ENCODE peak calls at places on chromosome 16, in ten cellular contexts. N is ecto neural progenitor cell; Y is EL; D is neural progenitor cell; B is activated naive CD4-positive, alpha-beta T cell; M is GM19239; Z is HEK293T; H is breast epithelium; U is AML-193; G is uterus. Q is an unnamed sample.

GRCh38 chr16:77190190-77190477 is 856 bp upstream of the MON1B start:
- DNase-seq in N (no peak), Y (no peak), D (no peak), B (no peak), M (no peak), Z (no peak), H (no peak), U (no peak), G (no peak), Q (no peak)

GRCh38 chr16:86773339-86773715 is 195.0 kb downstream of the FOXL1 start:
- DNase-seq in N (no peak), Y (no peak), D (no peak), B (no peak), M (no peak), Z (no peak), H (no peak), U (no peak), G (no peak), Q (no peak)

GRCh38 chr16:10728035-10728462 is 15.6 kb upstream of the NUBP1 start:
- DNase-seq in N (no peak), Y (no peak), D (no peak), B (no peak), M (no peak), Z (no peak), H (no peak), U (no peak), G (no peak), Q (no peak)

GRCh38 chr16:79264237-79265104 is 336.1 kb downstream of the MAF start:
- DNase-seq in N (no peak), Y (no peak), D (no peak), B (no peak), M (no peak), Z (no peak), H (no peak), U (no peak), G (no peak), Q (no peak)

GRCh38 chr16:46748775-46749705 is 896 bp upstream of the MYLK3 start:
- DNase-seq in N (no peak), Y (no peak), D (no peak), B (no peak), M (no peak), Z (no peak), H (no peak), U (no peak), G (no peak), Q (peak; percentile 92)

GRCh38 chr16:852451-853185 is 52.1 kb upstream of the GNG13 start:
- DNase-seq in N (no peak), Y (no peak), D (no peak), B (no peak), M (no peak), Z (no peak), H (no peak), U (no peak), G (no peak), Q (no peak)

GRCh38 chr16:85173077-85173980 is 61.1 kb upstream of the CIBAR2 start:
- DNase-seq in N (no peak), Y (peak; percentile 88), D (peak; percentile 31), B (no peak), M (no peak), Z (no peak), H (no peak), U (no peak), G (no peak), Q (no peak)

GRCh38 chr16:8096211-8096610 is 494.1 kb downstream of the TMEM114 start:
- DNase-seq in N (no peak), Y (no peak), D (no peak), B (no peak), M (no peak), Z (no peak), H (no peak), U (no peak), G (no peak), Q (no peak)

GRCh38 chr16:71792176-71792575 is 16.5 kb downstream of the AP1G1 start:
- DNase-seq in N (no peak), Y (no peak), D (no peak), B (no peak), M (no peak), Z (no peak), H (no peak), U (no peak), G (no peak), Q (no peak)

GRCh38 chr16:57742543-57742942 is 7.0 kb downstream of the KATNB1 start:
- DNase-seq in N (no peak), Y (no peak), D (no peak), B (no peak), M (no peak), Z (no peak), H (no peak), U (no peak), G (no peak), Q (no peak)

GRCh38 chr16:28538733-28539596 is at the start of gene NUPR1:
- DNase-seq in N (no peak), Y (peak; percentile 95), D (no peak), B (no peak), M (no peak), Z (peak; percentile 23), H (peak; percentile 99), U (no peak), G (peak; percentile 99), Q (peak; percentile 99)

GRCh38 chr16:89707695-89708094 is 6.2 kb upstream of the SPATA2L start:
- DNase-seq in N (no peak), Y (no peak), D (no peak), B (no peak), M (no peak), Z (no peak), H (no peak), U (no peak), G (no peak), Q (no peak)

GRCh38 chr16:50485232-50485631 is 63.0 kb upstream of the NKD1 start:
- DNase-seq in N (no peak), Y (no peak), D (no peak), B (no peak), M (no peak), Z (no peak), H (no peak), U (no peak), G (no peak), Q (no peak)

GRCh38 chr16:65274576-65274975 is 152.7 kb upstream of the CDH11 start:
- DNase-seq in N (no peak), Y (no peak), D (no peak), B (no peak), M (no peak), Z (no peak), H (no peak), U (no peak), G (no peak), Q (no peak)

GRCh38 chr16:69064164-69064563 is 41.3 kb upstream of the HAS3 start:
- DNase-seq in N (no peak), Y (peak; percentile 86), D (no peak), B (no peak), M (no peak), Z (no peak), H (no peak), U (no peak), G (no peak), Q (peak; percentile 28)

GRCh38 chr16:48862087-48862532 is 252.1 kb upstream of the N4BP1 start:
- DNase-seq in N (no peak), Y (peak; percentile 72), D (peak; percentile 23), B (no peak), M (no peak), Z (no peak), H (no peak), U (no peak), G (peak; percentile 36), Q (no peak)

GRCh38 chr16:56424791-56425438 is 430 bp downstream of the AMFR start:
- DNase-seq in N (peak; percentile 75), Y (peak; percentile 33), D (no peak), B (no peak), M (no peak), Z (peak; percentile 37), H (no peak), U (no peak), G (peak; percentile 36), Q (no peak)

GRCh38 chr16:85126731-85127662 is 14.7 kb upstream of the CIBAR2 start:
- DNase-seq in N (peak; percentile 70), Y (peak; percentile 76), D (peak; percentile 69), B (no peak), M (no peak), Z (peak; percentile 47), H (peak; percentile 68), U (no peak), G (peak; percentile 72), Q (peak; percentile 89)

GRCh38 chr16:1681032-1681431 is 3.0 kb downstream of the JPT2 start:
- DNase-seq in N (no peak), Y (no peak), D (peak; percentile 91), B (no peak), M (no peak), Z (no peak), H (no peak), U (no peak), G (no peak), Q (no peak)

GRCh38 chr16:86118467-86119307 is 219.7 kb downstream of the IRF8 start:
- DNase-seq in N (no peak), Y (no peak), D (no peak), B (no peak), M (no peak), Z (no peak), H (no peak), U (no peak), G (no peak), Q (no peak)

GRCh38 chr16:67805718-67806427 is 487 bp downstream of the RANBP10 start:
- DNase-seq in N (no peak), Y (no peak), D (peak; percentile 41), B (no peak), M (no peak), Z (no peak), H (no peak), U (no peak), G (peak; percentile 25), Q (no peak)

GRCh38 chr16:27449434-27450188 is 47.6 kb downstream of the IL21R start:
- DNase-seq in N (no peak), Y (no peak), D (no peak), B (peak; percentile 26), M (peak; percentile 48), Z (no peak), H (no peak), U (no peak), G (no peak), Q (no peak)

GRCh38 chr16:82219298-82219697 is 49.3 kb upstream of the MPHOSPH6 start:
- DNase-seq in N (no peak), Y (no peak), D (no peak), B (no peak), M (no peak), Z (no peak), H (no peak), U (no peak), G (no peak), Q (no peak)

GRCh38 chr16:78130083-78130608 is 30.7 kb downstream of the WWOX start:
- DNase-seq in N (no peak), Y (no peak), D (no peak), B (no peak), M (no peak), Z (no peak), H (no peak), U (no peak), G (no peak), Q (no peak)

GRCh38 chr16:51113254-51114125 is 37.6 kb downstream of the SALL1 start:
- DNase-seq in N (peak; percentile 73), Y (no peak), D (peak; percentile 87), B (no peak), M (no peak), Z (no peak), H (no peak), U (no peak), G (no peak), Q (no peak)

GRCh38 chr16:28876016-28876659 is 2.1 kb upstream of the ATP2A1 start:
- DNase-seq in N (no peak), Y (no peak), D (no peak), B (no peak), M (no peak), Z (no peak), H (no peak), U (no peak), G (no peak), Q (peak; percentile 53)

GRCh38 chr16:57260294-57260929 is 15.4 kb downstream of the ARL2BP start:
- DNase-seq in N (no peak), Y (peak; percentile 66), D (peak; percentile 87), B (no peak), M (no peak), Z (no peak), H (no peak), U (no peak), G (no peak), Q (no peak)

GRCh38 chr16:22668318-22668717 is 145.6 kb upstream of the HS3ST2 start:
- DNase-seq in N (no peak), Y (no peak), D (no peak), B (no peak), M (no peak), Z (no peak), H (no peak), U (no peak), G (no peak), Q (no peak)